ENCODE peak calls at places on chromosomes 1 and 21, in five cellular contexts. One of them, this sample, is unnamed.

GRCh38 chr1:219670426-219671149 is 57.7 kb upstream of the ZC3H11B start:
- DNase-seq in activated B cell treated with CpG ODN at 0.5 μM for 24 hours: no peak
- DNase-seq in GM04504: no peak
- DNase-seq in activated naive CD4-positive, alpha-beta T cell: no peak
- DNase-seq in NCI-H2081: no peak
- DNase-seq in this sample: peak

GRCh38 chr1:214379254-214379970 is 98.5 kb downstream of the SMYD2 start:
- DNase-seq in NCI-H2081: no peak
- DNase-seq in activated B cell treated with CpG ODN at 0.5 μM for 24 hours: no peak
- DNase-seq in GM04504: no peak
- DNase-seq in activated naive CD4-positive, alpha-beta T cell: no peak
- DNase-seq in this sample: no peak

GRCh38 chr21:41321211-41321907 is 4.8 kb downstream of the FAM3B start:
- DNase-seq in GM04504: no peak
- DNase-seq in activated naive CD4-positive, alpha-beta T cell: no peak
- DNase-seq in NCI-H2081: no peak
- DNase-seq in activated B cell treated with CpG ODN at 0.5 μM for 24 hours: no peak
- DNase-seq in this sample: no peak

GRCh38 chr1:211017066-211017691 is 116.8 kb downstream of the KCNH1 start:
- DNase-seq in GM04504: no peak
- DNase-seq in activated naive CD4-positive, alpha-beta T cell: no peak
- DNase-seq in NCI-H2081: no peak
- DNase-seq in activated B cell treated with CpG ODN at 0.5 μM for 24 hours: no peak
- DNase-seq in this sample: no peak

GRCh38 chr1:205205055-205205454 is 6.4 kb downstream of the DSTYK start:
- DNase-seq in activated B cell treated with CpG ODN at 0.5 μM for 24 hours: no peak
- DNase-seq in GM04504: no peak
- DNase-seq in NCI-H2081: no peak
- DNase-seq in activated naive CD4-positive, alpha-beta T cell: no peak
- DNase-seq in this sample: no peak

GRCh38 chr1:40450491-40451237 is 388 bp downstream of the ZFP69B start:
- DNase-seq in NCI-H2081: peak
- DNase-seq in activated naive CD4-positive, alpha-beta T cell: peak
- DNase-seq in GM04504: peak
- DNase-seq in activated B cell treated with CpG ODN at 0.5 μM for 24 hours: peak
- DNase-seq in this sample: peak

GRCh38 chr1:99441234-99442095 is 177.2 kb downstream of the PLPPR4 start:
- DNase-seq in GM04504: peak
- DNase-seq in activated naive CD4-positive, alpha-beta T cell: no peak
- DNase-seq in activated B cell treated with CpG ODN at 0.5 μM for 24 hours: no peak
- DNase-seq in NCI-H2081: no peak
- DNase-seq in this sample: no peak

GRCh38 chr21:35615325-35615724 is 445.0 kb downstream of the SETD4 start:
- DNase-seq in GM04504: no peak
- DNase-seq in activated B cell treated with CpG ODN at 0.5 μM for 24 hours: no peak
- DNase-seq in NCI-H2081: no peak
- DNase-seq in activated naive CD4-positive, alpha-beta T cell: no peak
- DNase-seq in this sample: no peak

GRCh38 chr1:8814870-8815269 is 2.6 kb downstream of the RERE start:
- DNase-seq in activated B cell treated with CpG ODN at 0.5 μM for 24 hours: no peak
- DNase-seq in activated naive CD4-positive, alpha-beta T cell: no peak
- DNase-seq in GM04504: no peak
- DNase-seq in NCI-H2081: peak
- DNase-seq in this sample: peak

GRCh38 chr1:20035114-20035513 is 34.9 kb upstream of the PLA2G5 start:
- DNase-seq in GM04504: no peak
- DNase-seq in NCI-H2081: no peak
- DNase-seq in activated B cell treated with CpG ODN at 0.5 μM for 24 hours: no peak
- DNase-seq in activated naive CD4-positive, alpha-beta T cell: no peak
- DNase-seq in this sample: no peak

GRCh38 chr1:107480548-107480947 is 339.7 kb downstream of the NTNG1 start:
- DNase-seq in GM04504: peak
- DNase-seq in activated naive CD4-positive, alpha-beta T cell: no peak
- DNase-seq in NCI-H2081: no peak
- DNase-seq in activated B cell treated with CpG ODN at 0.5 μM for 24 hours: peak
- DNase-seq in this sample: no peak

GRCh38 chr1:53431725-53432306 is 27.4 kb upstream of the DMRTB1 start:
- DNase-seq in activated B cell treated with CpG ODN at 0.5 μM for 24 hours: no peak
- DNase-seq in activated naive CD4-positive, alpha-beta T cell: no peak
- DNase-seq in NCI-H2081: no peak
- DNase-seq in GM04504: no peak
- DNase-seq in this sample: no peak

GRCh38 chr1:18161690-18162089 is 54.1 kb downstream of the IGSF21 start:
- DNase-seq in GM04504: no peak
- DNase-seq in NCI-H2081: no peak
- DNase-seq in activated naive CD4-positive, alpha-beta T cell: no peak
- DNase-seq in activated B cell treated with CpG ODN at 0.5 μM for 24 hours: no peak
- DNase-seq in this sample: no peak

GRCh38 chr1:110328274-110328673 is 10.9 kb upstream of the RBM15 start:
- DNase-seq in activated naive CD4-positive, alpha-beta T cell: no peak
- DNase-seq in activated B cell treated with CpG ODN at 0.5 μM for 24 hours: no peak
- DNase-seq in GM04504: no peak
- DNase-seq in NCI-H2081: no peak
- DNase-seq in this sample: no peak